ENCODE peak calls at places on chromosomes 11 and 22, in seven cellular contexts. G, H, K, S, O, Y and D are unnamed samples.

GRCh38 chr22:42376721-42377177 is 55.5 kb downstream of the NFAM1 start:
- DNase-seq in G (peak; percentile 71), H (peak; percentile 87), K (peak; percentile 90), S (no peak), O (peak; percentile 87), Y (peak; percentile 19), D (peak; percentile 91)

GRCh38 chr22:32522237-32522636 is 47.6 kb downstream of the FBXO7 start:
- DNase-seq in G (no peak), H (no peak), K (no peak), S (no peak), O (no peak), Y (no peak), D (no peak)

GRCh38 chr11:32440372-32440888 is 5.1 kb upstream of the WT1 start:
- DNase-seq in G (no peak), H (no peak), K (no peak), S (no peak), O (no peak), Y (no peak), D (no peak)

GRCh38 chr22:43289551-43289963 is 53.6 kb downstream of the SCUBE1 start:
- DNase-seq in G (peak; percentile 27), H (no peak), K (no peak), S (no peak), O (no peak), Y (peak; percentile 11), D (no peak)

GRCh38 chr11:119827113-119827512 is 98.1 kb upstream of the NECTIN1 start:
- DNase-seq in G (no peak), H (no peak), K (no peak), S (no peak), O (no peak), Y (no peak), D (no peak)

GRCh38 chr11:48013269-48013901 is 33.0 kb downstream of the PTPRJ start:
- DNase-seq in G (peak; percentile 62), H (no peak), K (no peak), S (peak; percentile 77), O (peak; percentile 37), Y (peak; percentile 65), D (no peak)

GRCh38 chr11:69744435-69744834 is 30.7 kb downstream of the FGF4 start:
- DNase-seq in G (peak; percentile 91), H (no peak), K (peak; percentile 97), S (peak; percentile 86), O (peak; percentile 63), Y (peak; percentile 78), D (no peak)

GRCh38 chr22:32620992-32621391 is 146.4 kb downstream of the FBXO7 start:
- DNase-seq in G (no peak), H (no peak), K (peak; percentile 58), S (no peak), O (no peak), Y (no peak), D (no peak)

GRCh38 chr11:124920870-124921609 is 2.0 kb downstream of the HEPN1 start:
- DNase-seq in G (peak; percentile 74), H (peak; percentile 52), K (peak; percentile 86), S (no peak), O (peak; percentile 87), Y (peak; percentile 47), D (peak; percentile 85)

GRCh38 chr11:128582496-128583366 is 4.6 kb downstream of the ETS1 start:
- DNase-seq in G (peak; percentile 93), H (no peak), K (peak; percentile 94), S (peak; percentile 97), O (peak; percentile 63), Y (peak; percentile 98), D (peak; percentile 50)

GRCh38 chr11:68584097-68584496 is 100.2 kb upstream of the GAL start:
- DNase-seq in G (no peak), H (peak; percentile 56), K (peak; percentile 86), S (peak; percentile 54), O (peak; percentile 52), Y (peak; percentile 4), D (peak; percentile 82)

GRCh38 chr11:109606256-109606655 is 184.3 kb downstream of the C11orf87 start:
- DNase-seq in G (no peak), H (no peak), K (no peak), S (no peak), O (no peak), Y (no peak), D (no peak)
- H3K4me3 ChIP-seq in G (no peak overlapping the region), H (no peak overlapping the region), K (no peak overlapping the region), S (no peak overlapping the region), O (no peak overlapping the region), Y (no peak overlapping the region), D (no peak overlapping the region)

DNA sequence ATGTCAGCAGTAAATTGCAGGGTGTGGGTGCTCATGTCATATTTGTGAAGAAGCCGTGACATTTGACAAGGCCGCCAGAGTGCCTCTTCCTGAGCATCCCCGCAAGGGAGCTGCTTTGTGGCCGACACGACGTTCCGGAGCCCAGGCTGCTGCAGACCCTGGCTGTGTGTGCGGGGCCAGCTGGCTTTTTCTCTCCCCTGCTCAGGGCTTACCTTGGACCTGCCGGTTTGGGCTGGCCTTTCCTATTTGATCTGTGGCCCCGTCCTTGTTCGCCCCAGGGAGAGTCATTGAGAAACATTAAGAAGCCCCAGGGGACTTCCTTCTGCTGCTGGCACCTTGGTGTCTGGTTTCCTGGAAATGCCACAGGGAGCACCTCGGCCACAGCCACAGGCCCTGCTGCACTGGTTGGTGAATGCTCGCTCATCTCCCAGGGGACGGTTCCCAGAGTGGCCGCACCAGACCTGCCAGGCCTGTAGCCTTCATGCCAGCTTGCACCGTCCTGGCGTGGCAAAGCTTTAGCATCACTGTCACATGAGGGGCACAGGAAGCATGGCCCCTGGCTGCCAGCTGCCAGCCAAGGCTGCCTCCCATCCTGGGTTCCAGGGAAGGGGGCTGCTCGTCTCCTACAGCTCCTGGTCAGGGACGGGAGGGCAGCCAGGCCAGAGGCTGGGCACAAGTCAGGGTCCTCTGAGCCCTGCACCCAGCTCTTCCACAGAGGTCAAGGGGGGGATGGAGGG is 5.4 kb downstream of the GRK2 start:
- DNase-seq in G (no peak), H (no peak), K (no peak), S (no peak), O (no peak), Y (no peak), D (no peak)
- H3K4me2 ChIP-seq in G (no peak overlapping the region), H (no peak overlapping the region), K (no peak overlapping the region), S (no peak overlapping the region), O (no peak overlapping the region), Y (no peak overlapping the region), D (no peak overlapping the region)

GRCh38 chr11:9274499-9275228 is 9.5 kb upstream of the DENND5A start:
- DNase-seq in G (no peak), H (no peak), K (no peak), S (no peak), O (no peak), Y (no peak), D (no peak)
- H3K27ac ChIP-seq in G (no peak overlapping the region), H (no peak overlapping the region), K (no peak overlapping the region), S (no peak overlapping the region), O (no peak overlapping the region), Y (no peak overlapping the region), D (no peak overlapping the region)

GRCh38 chr11:79441159-79441875 is 487 bp upstream of the TENM4 start:
- DNase-seq in G (peak; percentile 50), H (peak; percentile 9), K (peak; percentile 91), S (no peak), O (no peak), Y (peak; percentile 58), D (peak; percentile 31)
- H3K4me3 ChIP-seq in G (peak overlapping the region; percentile 82), H (peak overlapping the region; percentile 91), K (peak overlapping the region; percentile 92), S (no peak overlapping the region), O (peak overlapping the region; percentile 75), Y (peak overlapping the region; percentile 57), D (peak overlapping the region; percentile 78)

DNA sequence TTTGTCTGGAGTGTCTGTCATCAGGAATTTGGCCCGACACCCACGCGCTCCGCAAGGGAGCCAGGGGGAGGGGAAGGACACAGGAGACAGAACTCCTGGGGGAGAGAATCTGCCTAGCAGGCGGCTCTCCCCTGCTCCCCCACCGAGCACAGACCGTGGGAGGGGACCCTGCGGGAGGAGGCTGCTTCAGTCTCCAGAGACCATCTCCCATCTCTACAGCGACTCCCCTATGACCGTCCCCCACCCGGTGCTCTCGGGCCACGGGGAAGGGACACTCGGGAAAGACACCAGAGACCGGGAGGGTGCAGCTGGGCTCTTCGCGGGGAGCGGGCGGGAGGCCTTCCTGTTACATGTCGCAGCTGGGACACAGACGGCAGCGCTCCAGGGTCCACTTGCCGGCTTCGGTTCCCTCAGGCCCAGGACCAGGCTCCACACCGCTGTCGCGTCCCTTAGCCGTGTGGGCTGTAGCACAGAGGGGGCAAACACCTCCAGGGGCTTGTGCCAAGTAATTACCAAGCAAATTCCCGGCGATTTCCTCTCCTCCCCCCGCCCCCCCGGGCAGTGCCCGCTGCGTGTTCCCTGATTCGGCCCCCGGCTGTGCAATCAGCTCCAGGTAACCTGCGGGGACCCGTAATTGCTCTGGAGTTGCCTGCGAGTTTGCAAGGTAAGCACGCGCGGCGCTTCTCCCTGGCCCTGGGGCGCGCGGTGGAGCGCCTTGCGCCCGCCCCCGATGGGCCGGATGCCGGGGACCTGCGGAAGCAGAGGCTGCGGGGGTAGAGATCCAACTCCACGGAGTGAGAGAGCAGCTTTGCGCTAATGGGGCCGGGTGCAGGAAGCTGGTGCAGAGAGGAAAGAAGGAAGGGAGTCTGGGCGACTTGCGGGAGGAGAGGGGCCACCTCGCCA is 155.1 kb upstream of the CADM1 start:
- DNase-seq in G (peak; percentile 29), H (no peak), K (peak; percentile 42), S (no peak), O (peak; percentile 53), Y (peak; percentile 41), D (peak; percentile 67)
- H3K4me2 ChIP-seq in G (peak overlapping the region; percentile 81), H (peak overlapping the region; percentile 95), K (peak overlapping the region; percentile 64), S (no peak overlapping the region), O (peak overlapping the region; percentile 97), Y (peak overlapping the region; percentile 58), D (peak overlapping the region; percentile 96)

DNA sequence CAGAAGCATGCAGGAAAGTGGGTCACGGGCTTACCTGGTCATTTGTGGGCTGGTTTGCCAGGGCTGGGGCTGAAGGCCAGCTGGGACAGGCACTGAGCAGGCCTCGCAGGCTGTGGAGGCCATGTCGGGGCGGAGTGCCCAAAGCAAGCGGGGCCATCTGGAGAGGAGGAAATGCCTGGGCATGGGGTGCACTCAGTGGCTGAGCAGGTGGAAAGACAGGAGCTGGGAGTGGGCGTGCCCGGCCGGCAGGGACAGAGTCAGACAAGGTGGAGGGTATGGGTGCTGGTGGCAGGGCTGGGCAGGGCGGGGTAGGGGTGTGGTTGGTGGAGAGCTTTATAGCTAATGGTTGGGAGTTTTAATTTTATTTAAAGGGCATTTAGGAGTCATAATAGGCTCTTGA is 27.4 kb downstream of the DAGLA start:
- DNase-seq in G (no peak), H (no peak), K (no peak), S (peak; percentile 44), O (no peak), Y (no peak), D (no peak)
- H3K27ac ChIP-seq in G (no peak overlapping the region), H (no peak overlapping the region), K (no peak overlapping the region), S (no peak overlapping the region), O (no peak overlapping the region), Y (no peak overlapping the region), D (no peak overlapping the region)

GRCh38 chr11:86193297-86194095 is 51.1 kb upstream of the EED start:
- DNase-seq in G (peak; percentile 80), H (peak; percentile 33), K (peak; percentile 93), S (peak; percentile 78), O (peak; percentile 80), Y (peak; percentile 80), D (peak; percentile 82)
- H3K4me3 ChIP-seq in G (peak overlapping the region; percentile 16), H (no peak overlapping the region), K (no peak overlapping the region), S (peak overlapping the region; percentile 60), O (no peak overlapping the region), Y (peak overlapping the region; percentile 11), D (peak overlapping the region; percentile 20)